ENCODE peak calls at places on chromosome 15, in five cellular contexts. Y, G, N, E and T are unnamed samples.

GRCh38 chr15:82044373-82045178 is 1.2 kb downstream of the MEX3B start:
- DNase-seq in N (peak; percentile 39), E (peak; percentile 8), G (peak; percentile 82), Y (no peak), T (peak; percentile 72)

GRCh38 chr15:65916664-65917406 is 47.5 kb downstream of the RAB11A start:
- DNase-seq in N (no peak), E (no peak), G (peak; percentile 65), Y (peak; percentile 57), T (peak; percentile 52)

GRCh38 chr15:28094732-28095521 is 4.2 kb downstream of the OCA2 start:
- DNase-seq in N (peak; percentile 49), E (no peak), Y (no peak), G (no peak), T (no peak)

GRCh38 chr15:72824112-72824511 is 40.6 kb upstream of the ADPGK start:
- DNase-seq in N (no peak), Y (no peak), G (no peak), E (no peak), T (no peak)

GRCh38 chr15:99117111-99117510 is 12.2 kb downstream of the SYNM start:
- DNase-seq in N (no peak), G (no peak), E (no peak), Y (no peak), T (no peak)

GRCh38 chr15:39391230-39391629 is 189.6 kb upstream of the THBS1 start:
- DNase-seq in E (no peak), Y (no peak), N (no peak), G (no peak), T (peak; percentile 31)

GRCh38 chr15:40555876-40556275 is 9.0 kb downstream of the CCDC32 start:
- DNase-seq in Y (no peak), N (no peak), G (no peak), E (no peak), T (no peak)

GRCh38 chr15:25690673-25691543 is 172.2 kb downstream of the ATP10A start:
- DNase-seq in E (no peak), Y (peak; percentile 43), N (no peak), G (peak; percentile 81), T (peak; percentile 78)

GRCh38 chr15:88888719-88889118 is 6.6 kb downstream of the HAPLN3 start:
- DNase-seq in N (no peak), E (no peak), Y (no peak), G (no peak), T (no peak)

GRCh38 chr15:73601449-73602425 is 31.5 kb downstream of the NPTN start:
- DNase-seq in Y (peak; percentile 61), E (no peak), N (no peak), G (peak; percentile 53), T (peak; percentile 52)

GRCh38 chr15:69798481-69799315 is 299.0 kb downstream of the TLE3 start:
- DNase-seq in G (peak; percentile 65), N (no peak), E (no peak), Y (no peak), T (no peak)

GRCh38 chr15:83904107-83904720 is 250.3 kb downstream of the ADAMTSL3 start:
- DNase-seq in Y (no peak), G (peak; percentile 15), E (no peak), N (no peak), T (peak; percentile 23)

GRCh38 chr15:27028836-27029482 is 58.0 kb downstream of the GABRG3 start:
- DNase-seq in G (peak; percentile 14), Y (no peak), N (no peak), E (no peak), T (no peak)

GRCh38 chr15:33154366-33155166 is 39.9 kb downstream of the FMN1 start:
- DNase-seq in G (peak; percentile 87), N (no peak), E (no peak), Y (no peak), T (peak; percentile 83)

GRCh38 chr15:25237291-25237978 is 201.4 kb downstream of the UBE3A start:
- DNase-seq in N (peak; percentile 3), G (no peak), Y (no peak), E (no peak), T (no peak)

GRCh38 chr15:95085056-95085455 is 853.7 kb downstream of the MCTP2 start:
- DNase-seq in Y (no peak), N (no peak), E (no peak), G (no peak), T (peak; percentile 8)

GRCh38 chr15:98791046-98791701 is 142.8 kb downstream of the IGF1R start:
- DNase-seq in E (no peak), G (no peak), Y (no peak), N (no peak), T (peak; percentile 41)

GRCh38 chr15:73688455-73688854 is 4.3 kb downstream of the CD276 start:
- DNase-seq in N (no peak), G (no peak), Y (no peak), E (no peak), T (peak; percentile 66)

GRCh38 chr15:80480171-80480811 is 76.1 kb downstream of the ARNT2 start:
- DNase-seq in Y (no peak), N (no peak), E (no peak), G (peak; percentile 58), T (peak; percentile 40)

GRCh38 chr15:66629817-66630576 is 64.2 kb upstream of the LCTL start:
- DNase-seq in E (no peak), N (no peak), Y (no peak), G (no peak), T (no peak)

GRCh38 chr15:29613951-29614382 is 208.3 kb downstream of the TJP1 start:
- DNase-seq in E (no peak), G (no peak), Y (no peak), N (no peak), T (no peak)
- TF ChIP-seq CTCF in E (peak; percentile 23), G (no peak), Y (no peak), N (no peak), T (no peak)

GRCh38 chr15:100880897-100881242 is 1.2 kb downstream of the ALDH1A3 start:
- DNase-seq in Y (no peak), G (no peak), E (no peak), N (no peak), T (no peak)
- H3K4me3 ChIP-seq in Y (peak overlapping the region; percentile 65), G (peak overlapping the region; percentile 48), E (no peak overlapping the region), N (no peak overlapping the region), T (no peak overlapping the region)

DNA sequence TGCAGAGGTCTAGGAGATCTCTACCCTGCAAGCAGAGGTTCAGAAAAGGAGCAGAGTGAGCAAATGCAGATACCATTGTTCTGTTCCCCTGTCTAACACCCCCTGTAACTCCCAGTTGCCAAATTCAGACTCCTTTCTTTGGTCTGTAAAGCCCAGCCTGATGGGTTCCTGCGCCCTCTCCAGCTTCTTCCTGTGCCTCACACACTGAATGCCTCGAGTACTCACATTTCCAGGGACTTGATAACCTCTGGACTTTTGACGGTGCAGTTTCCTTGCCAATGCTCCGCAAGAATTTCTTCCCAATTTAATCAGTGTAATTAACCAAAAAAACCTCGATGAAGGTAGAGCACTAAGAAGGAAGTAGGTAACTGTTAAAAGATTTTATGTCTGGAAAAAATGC is 19.3 kb downstream of the PDE8A start:
- DNase-seq in E (no peak), N (no peak), Y (no peak), G (no peak), T (no peak)
- TF ChIP-seq CTCF in E (no peak), N (no peak), Y (no peak), G (no peak), T (no peak)

DNA sequence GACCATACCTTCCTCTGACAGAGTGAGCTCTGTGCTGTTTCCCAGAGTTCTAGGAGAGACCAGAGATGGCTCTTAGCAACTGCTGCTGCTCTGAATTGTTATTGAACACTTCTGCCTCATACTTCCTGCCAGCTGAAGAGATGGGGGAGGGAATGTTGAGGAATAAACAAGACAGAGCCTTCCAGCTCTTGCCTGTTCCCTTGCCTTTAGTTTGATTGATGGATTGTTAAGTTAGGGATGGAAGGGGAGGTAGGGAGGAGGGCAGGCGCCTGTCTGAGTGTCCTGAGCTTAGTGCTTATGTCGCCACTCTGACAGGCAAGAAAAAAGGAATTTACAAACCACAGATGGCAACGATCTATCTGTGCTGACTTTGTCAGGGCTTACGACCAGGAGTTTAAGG is 42.8 kb downstream of the ZNF609 start:
- DNase-seq in E (peak; percentile 37), Y (no peak), N (no peak), G (peak; percentile 50), T (no peak)
- H3K4me3 ChIP-seq in E (no peak overlapping the region), Y (no peak overlapping the region), N (peak overlapping the region; percentile 12), G (no peak overlapping the region), T (no peak overlapping the region)

GRCh38 chr15:56608993-56609392 is 124.3 kb downstream of the ZNF280D start:
- DNase-seq in E (no peak), Y (no peak), N (no peak), G (no peak), T (no peak)
- TF ChIP-seq CTCF in E (no peak), Y (no peak), N (no peak), G (no peak), T (no peak)

GRCh38 chr15:76393614-76394013 is 57.0 kb downstream of the ISL2 start:
- DNase-seq in G (peak; percentile 71), E (peak; percentile 27), N (no peak), Y (no peak), T (no peak)
- H3K4me3 ChIP-seq in G (no peak overlapping the region), E (no peak overlapping the region), N (no peak overlapping the region), Y (no peak overlapping the region), T (no peak overlapping the region)

DNA sequence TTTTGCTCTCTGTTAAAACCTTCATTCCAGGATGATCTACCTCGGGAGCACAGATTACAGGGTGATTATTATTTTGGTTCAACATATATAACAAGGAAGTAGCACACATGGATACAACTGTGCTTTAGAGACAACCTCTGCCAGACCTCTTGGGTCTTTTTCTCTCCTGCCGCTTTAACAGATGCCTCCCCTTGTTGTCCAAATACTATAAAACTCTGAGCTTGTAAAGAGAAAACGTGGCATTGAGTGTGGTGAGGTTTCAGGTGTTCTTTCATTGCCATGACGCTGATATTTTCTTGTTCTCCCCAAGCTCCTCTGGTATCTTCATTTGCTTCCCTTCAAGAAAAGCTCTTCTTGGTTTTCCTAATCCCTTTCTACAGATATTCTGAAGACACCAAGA is 29.0 kb downstream of the BCL2L10 start:
- DNase-seq in Y (no peak), E (no peak), G (no peak), N (no peak), T (no peak)
- TF ChIP-seq CTCF in Y (no peak), E (no peak), G (no peak), N (no peak), T (no peak)

GRCh38 chr15:77542491-77543001 is 90.2 kb downstream of the LINGO1 start:
- DNase-seq in E (no peak), Y (no peak), G (peak; percentile 8), N (no peak), T (peak; percentile 54)
- H3K4me3 ChIP-seq in E (no peak overlapping the region), Y (peak overlapping the region; percentile 42), G (no peak overlapping the region), N (peak overlapping the region; percentile 71), T (peak overlapping the region; percentile 43)

GRCh38 chr15:35944945-35945344 is 399.0 kb upstream of the DPH6 start:
- DNase-seq in G (no peak), E (no peak), N (no peak), Y (no peak), T (no peak)
- TF ChIP-seq CTCF in G (no peak), E (no peak), N (no peak), Y (no peak), T (no peak)

GRCh38 chr15:43826029-43826507 is 734 bp upstream of the WDR76 start:
- DNase-seq in E (no peak), N (no peak), Y (no peak), G (no peak), T (no peak)
- H3K4me3 ChIP-seq in E (peak overlapping the region; percentile 48), N (peak overlapping the region; percentile 67), Y (peak overlapping the region; percentile 58), G (peak overlapping the region; percentile 58), T (peak overlapping the region; percentile 72)